ENCODE peak calls at places on chromosomes 1 and 21, in six cellular contexts. Y, N, A, J, F and W are unnamed samples.

GRCh38 chr1:235739124-235739523 is 89.5 kb upstream of the GNG4 start:
- DNase-seq in Y (no peak), N (peak), A (peak), J (peak), F (peak), W (no peak)

GRCh38 chr1:180382326-180383115 is 119.9 kb downstream of the ACBD6 start:
- DNase-seq in Y (no peak), N (peak), A (no peak), J (peak), F (peak), W (no peak)

GRCh38 chr1:26862781-26863676 is at the start of gene SFN:
- DNase-seq in Y (peak), N (no peak), A (no peak), J (no peak), F (no peak), W (no peak)

GRCh38 chr1:204846546-204846945 is 24.1 kb upstream of the NFASC start:
- DNase-seq in Y (no peak), N (no peak), A (no peak), J (no peak), F (no peak), W (no peak)

GRCh38 chr1:119276558-119276957 is 92.0 kb upstream of the HAO2 start:
- DNase-seq in Y (no peak), N (no peak), A (no peak), J (no peak), F (no peak), W (no peak)

GRCh38 chr1:35777109-35777508 is 7.3 kb upstream of the CLSPN start:
- DNase-seq in Y (no peak), N (no peak), A (no peak), J (no peak), F (no peak), W (no peak)

GRCh38 chr1:26894263-26894662 is 4.2 kb upstream of the GPN2 start:
- DNase-seq in Y (no peak), N (no peak), A (no peak), J (no peak), F (no peak), W (no peak)

GRCh38 chr21:43937898-43938309 is 72.9 kb downstream of the AGPAT3 start:
- DNase-seq in Y (no peak), N (no peak), A (no peak), J (no peak), F (no peak), W (peak)

GRCh38 chr1:6866825-6867224 is 81.6 kb downstream of the CAMTA1 start:
- DNase-seq in Y (no peak), N (no peak), A (no peak), J (no peak), F (no peak), W (no peak)

GRCh38 chr1:40919475-40920011 is 57.4 kb upstream of the CITED4 start:
- DNase-seq in Y (no peak), N (no peak), A (no peak), J (no peak), F (no peak), W (no peak)

GRCh38 chr1:234967121-234967520 is 161.5 kb downstream of the TOMM20 start:
- DNase-seq in Y (no peak), N (no peak), A (no peak), J (no peak), F (no peak), W (no peak)

GRCh38 chr1:109906160-109906838 is 4.3 kb upstream of the CSF1 start:
- DNase-seq in Y (peak), N (no peak), A (no peak), J (no peak), F (no peak), W (no peak)

GRCh38 chr1:192559115-192560006 is 16.2 kb upstream of the RGS1 start:
- DNase-seq in Y (no peak), N (peak), A (peak), J (peak), F (peak), W (no peak)

GRCh38 chr1:6485140-6485936 is 6.1 kb downstream of the PLEKHG5 start:
- DNase-seq in Y (no peak), N (no peak), A (no peak), J (no peak), F (no peak), W (peak)

GRCh38 chr1:54481201-54481884 is 66.7 kb upstream of the ACOT11 start:
- DNase-seq in Y (no peak), N (no peak), A (no peak), J (no peak), F (no peak), W (no peak)

GRCh38 chr1:73820843-73821242 is 377.1 kb downstream of the LRRIQ3 start:
- DNase-seq in Y (no peak), N (no peak), A (no peak), J (no peak), F (no peak), W (no peak)

GRCh38 chr1:246582301-246583055 is 16.2 kb downstream of the CNST start:
- DNase-seq in Y (no peak), N (no peak), A (no peak), J (no peak), F (no peak), W (no peak)

GRCh38 chr1:174837386-174837785 is 162.4 kb upstream of the CACYBP start:
- DNase-seq in Y (no peak), N (no peak), A (no peak), J (no peak), F (no peak), W (no peak)

GRCh38 chr1:21935891-21936365 is 1.2 kb downstream of the HSPG2 start:
- DNase-seq in Y (no peak), N (no peak), A (no peak), J (no peak), F (no peak), W (no peak)

GRCh38 chr1:7827134-7827955 is 25.5 kb downstream of the UTS2 start:
- DNase-seq in Y (peak), N (no peak), A (no peak), J (no peak), F (peak), W (peak)

GRCh38 chr1:193342811-193343210 is 156.4 kb upstream of the B3GALT2 start:
- DNase-seq in Y (no peak), N (no peak), A (no peak), J (no peak), F (no peak), W (no peak)

GRCh38 chr1:45643978-45644377 is 20.1 kb upstream of the CCDC17 start:
- DNase-seq in Y (no peak), N (no peak), A (no peak), J (no peak), F (no peak), W (no peak)

GRCh38 chr1:244964112-244964971 is 100.0 kb upstream of the HNRNPU start:
- DNase-seq in Y (peak), N (peak), A (peak), J (peak), F (peak), W (no peak)

GRCh38 chr1:110348050-110348449 is 8.9 kb downstream of the RBM15 start:
- DNase-seq in Y (no peak), N (no peak), A (no peak), J (no peak), F (no peak), W (no peak)

GRCh38 chr1:162881590-162881989 is 20.6 kb upstream of the CCDC190 start:
- DNase-seq in Y (no peak), N (no peak), A (no peak), J (no peak), F (no peak), W (no peak)

GRCh38 chr1:218829143-218829542 is 344.5 kb upstream of the LYPLAL1 start:
- DNase-seq in Y (no peak), N (peak), A (no peak), J (no peak), F (peak), W (no peak)

GRCh38 chr1:220680085-220680687 is 10.0 kb upstream of the C1orf115 start:
- DNase-seq in Y (peak), N (peak), A (peak), J (peak), F (peak), W (peak)

GRCh38 chr1:224300346-224300745 is 29.6 kb downstream of the NVL start:
- DNase-seq in Y (no peak), N (peak), A (peak), J (peak), F (peak), W (no peak)

GRCh38 chr1:20187813-20188454 is 1.6 kb upstream of the PLA2G2C start:
- DNase-seq in Y (peak), N (no peak), A (no peak), J (no peak), F (no peak), W (no peak)

GRCh38 chr1:156581661-156582387 is 2.3 kb downstream of the TTC24 start:
- DNase-seq in Y (peak), N (no peak), A (no peak), J (no peak), F (no peak), W (no peak)

GRCh38 chr1:179754031-179754624 is 11.0 kb downstream of the FAM163A start:
- DNase-seq in Y (no peak), N (peak), A (peak), J (peak), F (peak), W (no peak)

GRCh38 chr1:2596530-2597333 is 10.2 kb downstream of the PRXL2B start:
- DNase-seq in Y (no peak), N (no peak), A (no peak), J (no peak), F (no peak), W (no peak)

GRCh38 chr1:8816831-8817412 is 518 bp downstream of the RERE start:
- DNase-seq in Y (peak), N (peak), A (no peak), J (no peak), F (no peak), W (peak)

GRCh38 chr1:165895451-165895871 is 68.0 kb downstream of the UCK2 start:
- DNase-seq in Y (no peak), N (peak), A (peak), J (peak), F (peak), W (no peak)

GRCh38 chr1:18110968-18111367 is 3.4 kb downstream of the IGSF21 start:
- DNase-seq in Y (peak), N (no peak), A (no peak), J (no peak), F (no peak), W (no peak)

GRCh38 chr1:235843458-235843857 is 23.2 kb downstream of the LYST start:
- DNase-seq in Y (no peak), N (peak), A (peak), J (peak), F (peak), W (no peak)